ENCODE peak calls at places on chromosomes 6 and 20, in nine cellular contexts. N is activated CD4-positive, CD25-positive, alpha-beta regulatory T cell; E is fibroblast of pulmonary artery; L is ovary; T is activated T-cell treated with anti-CD3 and anti-CD28 coated beads for 1 hour; J is NCI-H345; O is stimulated activated CD4-positive, alpha-beta T cell treated with anti-CD3 and anti-CD28 coated beads, Interleukin-15, amount 100 ng/mL, for 1 hour; R is endothelial cell of umbilical vein; P is pons. V is an unnamed sample.

GRCh38 chr6:16238057-16238657 is at the start of gene GMPR:
- DNase-seq in N (peak), E (peak), L (peak), T (peak), J (peak), O (peak), R (peak), P (peak), V (no peak)

GRCh38 chr6:142943746-142944125 is 1.2 kb downstream of the HIVEP2 start:
- DNase-seq in N (no peak), E (peak), L (peak), T (peak), J (no peak), O (peak), R (peak), P (no peak), V (no peak)

GRCh38 chr6:3426817-3427739 is 29.8 kb downstream of the SLC22A23 start:
- DNase-seq in N (no peak), E (no peak), L (no peak), T (no peak), J (no peak), O (no peak), R (no peak), P (no peak), V (no peak)

GRCh38 chr6:18362058-18362561 is 25.0 kb upstream of the RNF144B start:
- DNase-seq in N (no peak), E (peak), L (no peak), T (no peak), J (no peak), O (no peak), R (peak), P (peak), V (peak)

GRCh38 chr20:53582574-53583351 is 10.9 kb downstream of the ZNF217 start:
- DNase-seq in N (no peak), E (peak), L (no peak), T (no peak), J (no peak), O (peak), R (peak), P (no peak), V (peak)

GRCh38 chr20:13661070-13661687 is 22.4 kb upstream of the TASP1 start:
- DNase-seq in N (no peak), E (peak), L (no peak), T (no peak), J (no peak), O (no peak), R (no peak), P (no peak), V (no peak)

GRCh38 chr6:169132361-169132895 is 121.2 kb downstream of the THBS2 start:
- DNase-seq in N (no peak), E (no peak), L (no peak), T (no peak), J (no peak), O (no peak), R (no peak), P (no peak), V (no peak)

GRCh38 chr6:169130111-169130510 is 123.5 kb downstream of the THBS2 start:
- DNase-seq in N (no peak), E (no peak), L (no peak), T (no peak), J (no peak), O (no peak), R (no peak), P (no peak), V (no peak)

GRCh38 chr6:35967059-35967769 is 46.3 kb upstream of the SRPK1 start:
- DNase-seq in N (no peak), E (no peak), L (no peak), T (no peak), J (peak), O (no peak), R (no peak), P (no peak), V (no peak)

GRCh38 chr6:158476389-158476788 is 83.5 kb upstream of the TMEM181 start:
- DNase-seq in N (no peak), E (no peak), L (no peak), T (no peak), J (peak), O (no peak), R (no peak), P (no peak), V (no peak)

GRCh38 chr20:49786226-49786625 is 26.4 kb upstream of the SLC9A8 start:
- DNase-seq in N (no peak), E (no peak), L (no peak), T (no peak), J (no peak), O (no peak), R (no peak), P (no peak), V (no peak)

GRCh38 chr6:39296745-39297640 is 17.2 kb downstream of the KCNK17 start:
- DNase-seq in N (no peak), E (peak), L (peak), T (no peak), J (no peak), O (no peak), R (no peak), P (no peak), V (no peak)

GRCh38 chr20:45036044-45036755 is 64.7 kb downstream of the KCNS1 start:
- DNase-seq in N (no peak), E (peak), L (no peak), T (no peak), J (no peak), O (no peak), R (peak), P (peak), V (no peak)

V was measured in pulmonary artery endothelial cell.